ENCODE peak calls at places on chromosome 14, in six cellular contexts. Z, L, I, W, O and T are unnamed samples.
A peak's percentile ranks its signal among the peaks of the same experiment; 100 is the strongest.

GRCh38 chr14:95535226-95536021 is 574 bp downstream of the GLRX5 start:
- DNase-seq in O (no peak), W (no peak), I (peak; percentile 29), L (no peak), Z (no peak), T (no peak)

GRCh38 chr14:61561657-61562276 is 133.5 kb upstream of the HIF1A start:
- DNase-seq in Z (no peak), O (peak; percentile 66), I (no peak), W (no peak), L (peak; percentile 83), T (peak; percentile 96)

GRCh38 chr14:95156765-95157194 is 549 bp downstream of the DICER1 start:
- DNase-seq in L (peak; percentile 79), I (no peak), O (peak; percentile 74), W (peak; percentile 19), Z (peak; percentile 19), T (peak; percentile 41)

GRCh38 chr14:74846968-74847549 is 28.9 kb downstream of the PROX2 start:
- DNase-seq in W (no peak), O (no peak), Z (no peak), L (no peak), I (no peak), T (no peak)

GRCh38 chr14:96105089-96105920 is 66.1 kb downstream of the C14orf132 start:
- DNase-seq in I (no peak), Z (no peak), O (no peak), W (no peak), L (peak; percentile 83), T (no peak)

GRCh38 chr14:105347587-105347968 is 33.0 kb downstream of the PACS2 start:
- DNase-seq in L (no peak), O (no peak), I (no peak), Z (no peak), W (no peak), T (no peak)

GRCh38 chr14:50339178-50339804 is 27.2 kb downstream of the DMAC2L start:
- DNase-seq in I (no peak), L (no peak), Z (no peak), O (no peak), W (no peak), T (no peak)

GRCh38 chr14:39939023-39939422 is 506.8 kb upstream of the FBXO33 start:
- DNase-seq in L (no peak), O (no peak), I (no peak), Z (no peak), W (no peak), T (no peak)

GRCh38 chr14:104307627-104308401 is 169.4 kb downstream of the KIF26A start:
- DNase-seq in W (no peak), I (no peak), Z (no peak), O (no peak), L (peak; percentile 45), T (peak; percentile 3)

GRCh38 chr14:99575043-99576023 is 28.7 kb downstream of the CCDC85C start:
- DNase-seq in I (peak; percentile 37), Z (no peak), W (no peak), O (peak; percentile 89), L (no peak), T (peak; percentile 82)

DNA sequence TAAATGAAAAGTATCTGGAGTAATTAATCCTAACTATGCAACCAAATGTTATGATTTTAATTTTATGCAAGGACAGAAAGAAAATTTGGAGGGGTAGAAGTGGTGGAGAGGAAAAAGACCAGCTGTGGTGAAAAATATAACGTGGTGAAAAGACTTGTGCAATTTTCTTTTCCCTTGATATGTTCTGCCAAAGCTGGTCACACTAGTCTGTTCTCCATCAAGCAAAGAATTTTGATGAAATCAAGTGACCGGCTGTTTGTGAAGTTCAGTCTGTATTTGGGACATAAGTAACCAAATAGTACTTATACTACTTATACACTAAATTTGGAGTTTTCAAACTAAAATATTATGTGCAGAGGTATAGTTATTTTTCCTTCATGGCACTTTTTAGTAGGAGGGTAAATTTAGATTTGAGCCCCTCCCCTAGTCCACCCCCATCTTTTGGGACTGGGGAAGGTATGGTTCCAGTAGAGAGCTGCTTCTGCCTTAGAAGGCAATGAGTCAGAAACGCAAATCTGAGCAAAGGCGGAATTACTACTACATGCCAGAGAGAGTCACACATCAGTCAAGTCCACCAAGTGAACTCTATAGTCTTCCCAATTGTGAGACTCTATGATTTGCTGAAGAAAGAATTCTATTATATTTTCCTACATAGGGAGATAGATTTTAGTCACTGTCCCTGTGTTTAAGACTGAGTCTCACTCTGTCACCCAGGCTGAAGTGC is 229.7 kb downstream of the SLC25A21 start:
- DNase-seq in I (no peak), W (no peak), O (no peak), Z (no peak), L (no peak), T (no peak)
- H3K27me3 ChIP-seq in I (no peaks in the 10 kb centered on the region), W (no peaks in the 10 kb centered on the region), O (no peaks in the 10 kb centered on the region), Z (no peaks in the 10 kb centered on the region), L (no peaks in the 10 kb centered on the region), T (peaks cover 14% of the 10 kb centered on the region)

GRCh38 chr14:91875515-91876286 is 8.4 kb upstream of the TC2N start:
- DNase-seq in L (no peak), Z (no peak), O (no peak), W (no peak), I (no peak), T (no peak)

GRCh38 chr14:91876492-91876891 is 9.2 kb upstream of the TC2N start:
- DNase-seq in L (no peak), Z (no peak), O (no peak), I (no peak), W (no peak), T (no peak)

GRCh38 chr14:91877376-91877775 is 10.0 kb upstream of the TC2N start:
- DNase-seq in L (no peak), I (no peak), Z (no peak), O (no peak), W (no peak), T (no peak)

GRCh38 chr14:91879196-91879595 is 11.9 kb upstream of the TC2N start:
- DNase-seq in Z (no peak), W (no peak), L (no peak), I (no peak), O (no peak), T (no peak)

DNA sequence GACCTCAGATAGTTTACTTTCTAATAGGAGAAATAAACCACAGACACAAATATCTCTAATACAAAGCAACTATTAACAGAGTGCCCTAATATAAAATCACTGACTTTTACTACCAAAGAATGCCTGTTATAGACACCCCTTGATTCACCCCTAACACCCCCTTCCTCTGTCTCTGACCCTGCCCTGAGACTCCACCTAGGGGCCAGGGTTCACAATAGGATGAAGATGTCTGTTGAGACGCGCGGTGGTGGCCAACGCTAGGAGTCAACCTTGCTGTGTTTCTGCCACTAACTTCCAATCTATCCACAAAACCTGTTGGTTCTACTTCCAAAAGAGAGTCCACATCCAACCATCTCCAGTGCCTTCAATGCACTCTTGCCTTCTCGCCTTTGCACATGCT is 10.9 kb upstream of the TC2N start:
- DNase-seq in Z (no peak), W (no peak), L (no peak), I (no peak), O (no peak), T (no peak)
- H3K27me3 ChIP-seq in Z (no peaks in the 10 kb centered on the region), W (no peaks in the 10 kb centered on the region), L (no peaks in the 10 kb centered on the region), I (peaks cover 25% of the 10 kb centered on the region), O (no peaks in the 10 kb centered on the region), T (peaks cover 6% of the 10 kb centered on the region)

GRCh38 chr14:85533821-85534271 is 3.9 kb downstream of the FLRT2 start:
- DNase-seq in W (no peak), L (peak; percentile 64), O (peak; percentile 42), I (no peak), Z (no peak), T (peak; percentile 6)

GRCh38 chr14:85534435-85534834 is 4.5 kb downstream of the FLRT2 start:
- DNase-seq in Z (no peak), I (no peak), O (no peak), W (no peak), L (no peak), T (no peak)

GRCh38 chr14:85531594-85532391 is 1.8 kb downstream of the FLRT2 start:
- DNase-seq in L (peak; percentile 83), Z (no peak), I (no peak), W (peak; percentile 71), O (peak; percentile 51), T (peak; percentile 4)

GRCh38 chr14:85532570-85532969 is 2.6 kb downstream of the FLRT2 start:
- DNase-seq in I (no peak), W (no peak), Z (no peak), O (no peak), L (no peak), T (no peak)

DNA sequence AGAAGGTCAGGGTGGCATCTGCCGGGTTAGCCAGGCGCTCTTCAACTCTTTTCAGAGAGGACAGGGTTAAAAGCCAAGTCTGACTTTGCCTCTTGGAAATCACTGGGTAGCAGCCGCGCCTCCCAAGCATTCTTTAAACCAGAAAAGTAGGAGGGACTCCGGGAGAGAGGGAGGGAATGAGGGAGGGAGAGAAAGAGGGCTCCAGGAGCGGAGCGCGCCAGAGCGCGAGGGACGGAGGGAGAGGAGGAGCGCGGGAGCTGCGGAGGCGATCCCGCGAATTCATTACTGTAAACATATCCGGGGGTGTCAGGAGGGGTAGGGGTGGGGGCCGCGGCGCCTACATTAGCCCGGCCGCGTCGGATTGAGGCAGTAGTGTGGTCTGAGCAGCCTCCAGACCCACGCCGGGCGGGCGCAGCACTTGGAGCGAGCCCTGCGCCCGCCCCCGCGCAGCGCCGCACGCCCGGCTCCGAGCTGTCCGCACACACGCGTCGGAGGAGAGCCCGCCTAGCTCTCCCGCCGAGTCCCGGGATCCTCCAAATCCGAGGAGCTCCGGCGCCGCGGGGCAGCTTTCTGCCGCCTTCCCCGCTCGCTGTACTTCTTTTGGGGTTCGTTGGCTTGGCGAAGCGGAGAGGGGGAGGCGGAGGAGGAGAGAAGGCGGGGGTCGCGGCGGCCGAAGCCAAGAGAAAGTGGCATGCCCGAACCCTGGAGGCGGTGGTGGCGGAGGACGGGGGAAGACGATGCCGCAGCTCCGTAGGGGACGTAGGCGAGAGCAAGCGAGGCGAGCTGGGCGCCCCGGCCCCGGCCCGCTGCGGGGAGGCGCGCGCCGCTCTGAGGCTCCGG is 3.3 kb downstream of the FLRT2 start:
- DNase-seq in I (no peak), W (no peak), O (peak; percentile 43), L (peak; percentile 79), Z (no peak), T (no peak)
- H3K27me3 ChIP-seq in I (no peaks in the 10 kb centered on the region), W (peaks cover 70% of the 10 kb centered on the region), O (peaks cover 76% of the 10 kb centered on the region), L (no peaks in the 10 kb centered on the region), Z (peaks cover 5% of the 10 kb centered on the region), T (peaks cover 82% of the 10 kb centered on the region)

DNA sequence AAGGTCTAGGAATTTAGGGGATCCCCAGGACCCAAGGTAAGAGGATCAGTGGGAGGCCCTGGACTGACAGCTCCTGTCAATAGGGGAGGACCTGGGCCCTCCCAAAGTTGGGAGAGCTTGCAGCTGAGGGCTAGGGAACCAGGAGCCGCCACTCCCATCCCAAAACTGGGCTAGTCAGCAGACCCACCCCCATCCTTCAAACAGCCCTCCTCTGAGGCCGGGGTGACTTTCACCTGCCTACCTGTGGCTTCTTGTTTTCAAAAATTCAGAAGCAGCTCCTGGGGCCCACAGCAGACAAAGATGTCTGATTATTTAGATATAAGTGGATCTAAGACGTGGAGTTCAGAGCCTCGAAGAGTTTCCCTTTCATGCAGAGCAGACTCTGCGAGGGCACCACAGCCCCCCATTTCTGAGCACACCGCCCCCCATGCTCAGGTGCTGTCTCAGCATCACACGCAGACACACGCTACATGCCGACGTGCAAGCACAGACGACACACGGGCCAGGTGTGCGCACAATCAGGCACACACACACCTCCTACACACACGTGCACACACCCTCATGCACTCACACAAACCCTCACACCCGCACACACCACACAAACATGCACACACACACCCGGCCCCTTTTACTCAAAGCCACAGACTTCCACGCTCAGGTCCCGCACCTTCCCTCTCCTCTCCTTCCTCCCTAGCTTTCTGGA is 21.9 kb downstream of the DIO3 start:
- DNase-seq in I (no peak), O (no peak), L (no peak), Z (no peak), W (no peak), T (no peak)
- H3K27me3 ChIP-seq in I (no peaks in the 10 kb centered on the region), O (peaks cover 7% of the 10 kb centered on the region), L (no peaks in the 10 kb centered on the region), Z (no peaks in the 10 kb centered on the region), W (no peaks in the 10 kb centered on the region), T (no peaks in the 10 kb centered on the region)